ENCODE peak calls at places on chromosomes 7 and 10, in four cellular contexts. One of them, this sample, is unnamed.

GRCh38 chr10:58631715-58632114 is 119.0 kb downstream of the BICC1 start:
- DNase-seq in PC-9: no peak
- DNase-seq in IMR-90: no peak
- DNase-seq in neural progenitor cell: no peak
- DNase-seq in this sample: no peak

GRCh38 chr10:110356628-110357245 is 52.0 kb upstream of the SMNDC1 start:
- DNase-seq in PC-9: peak; percentile 84
- DNase-seq in IMR-90: peak; percentile 94
- DNase-seq in neural progenitor cell: no peak
- DNase-seq in this sample: peak; percentile 87

GRCh38 chr7:18064242-18064838 is 36.7 kb upstream of the PRPS1L1 start:
- DNase-seq in PC-9: no peak
- DNase-seq in IMR-90: no peak
- DNase-seq in neural progenitor cell: peak; percentile 46
- DNase-seq in this sample: peak; percentile 20

GRCh38 chr7:131255242-131255641 is 72.4 kb upstream of the MKLN1 start:
- DNase-seq in PC-9: no peak
- DNase-seq in IMR-90: no peak
- DNase-seq in neural progenitor cell: no peak
- DNase-seq in this sample: no peak

GRCh38 chr10:93742633-93743349 is 14.9 kb upstream of the LGI1 start:
- DNase-seq in PC-9: no peak
- DNase-seq in IMR-90: no peak
- DNase-seq in neural progenitor cell: no peak
- DNase-seq in this sample: no peak

GRCh38 chr7:50614721-50615518 is 49.7 kb upstream of the DDC start:
- DNase-seq in PC-9: no peak
- DNase-seq in IMR-90: no peak
- DNase-seq in neural progenitor cell: no peak
- DNase-seq in this sample: no peak

GRCh38 chr10:21494221-21495001 is 31.1 kb downstream of the SKIDA1 start:
- DNase-seq in PC-9: no peak
- DNase-seq in IMR-90: no peak
- DNase-seq in neural progenitor cell: peak; percentile 67
- DNase-seq in this sample: peak; percentile 41

GRCh38 chr7:36210542-36210941 is 57.5 kb downstream of the EEPD1 start:
- DNase-seq in PC-9: no peak
- DNase-seq in IMR-90: peak; percentile 54
- DNase-seq in neural progenitor cell: no peak
- DNase-seq in this sample: peak; percentile 46

GRCh38 chr7:35015346-35015859 is 21.9 kb downstream of the DPY19L1 start:
- DNase-seq in PC-9: no peak
- DNase-seq in IMR-90: peak; percentile 38
- DNase-seq in neural progenitor cell: no peak
- DNase-seq in this sample: peak; percentile 57

GRCh38 chr10:45261946-45262345 is 53.5 kb downstream of the OR13A1 start:
- DNase-seq in PC-9: no peak
- DNase-seq in IMR-90: no peak
- DNase-seq in neural progenitor cell: no peak
- DNase-seq in this sample: no peak

GRCh38 chr10:45257615-45258014 is 57.8 kb downstream of the OR13A1 start:
- DNase-seq in PC-9: no peak
- DNase-seq in IMR-90: no peak
- DNase-seq in neural progenitor cell: no peak
- DNase-seq in this sample: no peak

GRCh38 chr10:45265995-45266394 is 49.4 kb downstream of the OR13A1 start:
- DNase-seq in PC-9: no peak
- DNase-seq in IMR-90: no peak
- DNase-seq in neural progenitor cell: no peak
- DNase-seq in this sample: no peak

GRCh38 chr10:45261243-45261775 is 54.1 kb downstream of the OR13A1 start:
- DNase-seq in PC-9: no peak
- DNase-seq in IMR-90: no peak
- DNase-seq in neural progenitor cell: no peak
- DNase-seq in this sample: no peak
- H3K9me3 ChIP-seq in PC-9: no peaks in the 10 kb centered on the region
- H3K9me3 ChIP-seq in IMR-90: no peaks in the 10 kb centered on the region
- H3K9me3 ChIP-seq in neural progenitor cell: no peaks in the 10 kb centered on the region
- H3K9me3 ChIP-seq in this sample: no peaks in the 10 kb centered on the region

DNA sequence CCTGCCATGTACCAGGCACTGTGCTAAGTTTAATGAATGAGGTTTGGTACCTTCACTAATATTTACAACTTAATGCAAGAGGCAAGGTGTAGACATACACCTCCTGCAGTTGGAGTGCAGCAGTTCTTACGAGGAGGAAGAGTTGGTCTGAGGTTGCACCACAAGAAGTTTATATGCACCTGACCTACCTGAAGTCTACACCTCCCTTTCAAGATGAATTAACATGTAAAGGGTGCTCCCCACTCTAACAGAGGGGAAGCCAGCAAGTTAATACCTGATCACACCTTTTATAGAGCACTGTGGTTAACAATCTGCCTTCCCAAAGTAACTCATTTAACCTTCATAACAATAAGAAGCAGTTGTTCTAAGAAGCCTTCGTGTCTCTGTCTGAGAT is 120.0 kb downstream of the LYZL1 start:
- DNase-seq in PC-9: no peak
- DNase-seq in IMR-90: no peak
- DNase-seq in neural progenitor cell: no peak
- DNase-seq in this sample: no peak
- H2AFZ ChIP-seq in PC-9: peak overlapping the region; percentile 91
- H2AFZ ChIP-seq in IMR-90: peak overlapping the region; percentile 98
- H2AFZ ChIP-seq in neural progenitor cell: no peak overlapping the region
- H2AFZ ChIP-seq in this sample: no peak overlapping the region

GRCh38 chr7:4074407-4074806 is 607.7 kb upstream of the FOXK1 start:
- DNase-seq in PC-9: no peak
- DNase-seq in IMR-90: no peak
- DNase-seq in neural progenitor cell: no peak
- DNase-seq in this sample: no peak
- H3K9me3 ChIP-seq in PC-9: no peaks in the 10 kb centered on the region
- H3K9me3 ChIP-seq in IMR-90: peaks cover 11% of the 10 kb centered on the region
- H3K9me3 ChIP-seq in neural progenitor cell: no peaks in the 10 kb centered on the region
- H3K9me3 ChIP-seq in this sample: no peaks in the 10 kb centered on the region

GRCh38 chr7:23020742-23021401 is 6.9 kb upstream of the HYCC1 start:
- DNase-seq in PC-9: peak; percentile 94
- DNase-seq in IMR-90: peak; percentile 88
- DNase-seq in neural progenitor cell: no peak
- DNase-seq in this sample: peak; percentile 70
- H2AFZ ChIP-seq in PC-9: peak overlapping the region; percentile 70
- H2AFZ ChIP-seq in IMR-90: peak overlapping the region; percentile 86
- H2AFZ ChIP-seq in neural progenitor cell: no peak overlapping the region
- H2AFZ ChIP-seq in this sample: no peak overlapping the region

GRCh38 chr7:122289426-122289825 is 15.1 kb downstream of the FEZF1 start:
- DNase-seq in PC-9: no peak
- DNase-seq in IMR-90: no peak
- DNase-seq in neural progenitor cell: no peak
- DNase-seq in this sample: no peak

GRCh38 chr7:122291189-122291588 is 13.4 kb downstream of the FEZF1 start:
- DNase-seq in PC-9: no peak
- DNase-seq in IMR-90: no peak
- DNase-seq in neural progenitor cell: no peak
- DNase-seq in this sample: no peak

GRCh38 chr7:122290476-122290875 is 14.1 kb downstream of the FEZF1 start:
- DNase-seq in PC-9: no peak
- DNase-seq in IMR-90: no peak
- DNase-seq in neural progenitor cell: peak; percentile 9
- DNase-seq in this sample: no peak
- H3K9me3 ChIP-seq in PC-9: no peaks in the 10 kb centered on the region
- H3K9me3 ChIP-seq in IMR-90: no peaks in the 10 kb centered on the region
- H3K9me3 ChIP-seq in neural progenitor cell: no peaks in the 10 kb centered on the region
- H3K9me3 ChIP-seq in this sample: peaks cover 16% of the 10 kb centered on the region

GRCh38 chr10:71981868-71982230 is 17.7 kb downstream of the CHST3 start:
- DNase-seq in PC-9: no peak
- DNase-seq in IMR-90: no peak
- DNase-seq in neural progenitor cell: no peak
- DNase-seq in this sample: no peak

GRCh38 chr10:71978988-71979691 is 14.9 kb downstream of the CHST3 start:
- DNase-seq in PC-9: peak; percentile 19
- DNase-seq in IMR-90: no peak
- DNase-seq in neural progenitor cell: no peak
- DNase-seq in this sample: no peak

GRCh38 chr10:71979692-71980062 is 15.5 kb downstream of the CHST3 start:
- DNase-seq in PC-9: peak; percentile 15
- DNase-seq in IMR-90: no peak
- DNase-seq in neural progenitor cell: no peak
- DNase-seq in this sample: no peak

GRCh38 chr10:71981024-71981867 is 17.1 kb downstream of the CHST3 start:
- DNase-seq in PC-9: peak; percentile 32
- DNase-seq in IMR-90: no peak
- DNase-seq in neural progenitor cell: peak; percentile 62
- DNase-seq in this sample: no peak

DNA sequence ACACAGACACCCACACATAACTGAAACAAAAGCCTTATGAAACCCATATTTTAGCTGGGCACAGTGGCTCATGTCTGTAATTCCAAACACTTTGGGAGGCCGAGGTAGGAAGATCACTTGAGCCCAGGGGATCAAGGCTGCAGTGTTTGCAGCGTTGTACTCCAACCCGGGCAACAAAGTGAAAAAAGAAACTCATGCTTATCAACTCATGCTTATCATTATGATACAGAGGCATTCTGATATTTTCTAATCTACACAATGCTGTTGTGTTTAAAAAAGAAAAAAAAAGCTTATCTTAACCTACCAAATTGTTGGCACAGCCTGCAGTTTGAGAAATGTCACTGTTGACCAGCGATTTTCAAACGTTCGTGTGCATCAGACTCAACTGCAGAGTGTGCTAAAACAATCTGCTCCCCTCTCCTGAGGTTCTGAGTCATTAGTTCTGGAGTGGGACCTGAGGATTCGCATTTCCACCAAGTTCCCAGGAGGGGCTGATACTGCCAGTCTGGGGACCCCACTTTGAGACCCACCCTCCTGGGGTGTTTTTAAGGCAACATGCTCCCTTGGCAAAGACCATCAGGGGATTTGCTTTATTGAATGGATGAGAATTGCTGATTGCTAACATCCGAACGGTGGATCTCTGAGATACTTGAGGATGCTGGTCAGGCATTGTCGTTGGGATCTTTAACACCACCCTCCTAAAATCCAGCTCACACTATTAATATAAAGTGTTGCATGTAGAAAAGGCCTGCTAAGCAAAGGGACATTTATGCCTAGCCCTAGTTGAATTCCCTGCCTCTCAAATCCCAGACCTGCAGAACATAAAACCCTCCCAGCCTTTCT is 16.2 kb downstream of the CHST3 start:
- DNase-seq in PC-9: peak; percentile 20
- DNase-seq in IMR-90: peak; percentile 48
- DNase-seq in neural progenitor cell: no peak
- DNase-seq in this sample: no peak
- H2AFZ ChIP-seq in PC-9: no peak overlapping the region
- H2AFZ ChIP-seq in IMR-90: peak overlapping the region; percentile 43
- H2AFZ ChIP-seq in neural progenitor cell: no peak overlapping the region
- H2AFZ ChIP-seq in this sample: no peak overlapping the region

DNA sequence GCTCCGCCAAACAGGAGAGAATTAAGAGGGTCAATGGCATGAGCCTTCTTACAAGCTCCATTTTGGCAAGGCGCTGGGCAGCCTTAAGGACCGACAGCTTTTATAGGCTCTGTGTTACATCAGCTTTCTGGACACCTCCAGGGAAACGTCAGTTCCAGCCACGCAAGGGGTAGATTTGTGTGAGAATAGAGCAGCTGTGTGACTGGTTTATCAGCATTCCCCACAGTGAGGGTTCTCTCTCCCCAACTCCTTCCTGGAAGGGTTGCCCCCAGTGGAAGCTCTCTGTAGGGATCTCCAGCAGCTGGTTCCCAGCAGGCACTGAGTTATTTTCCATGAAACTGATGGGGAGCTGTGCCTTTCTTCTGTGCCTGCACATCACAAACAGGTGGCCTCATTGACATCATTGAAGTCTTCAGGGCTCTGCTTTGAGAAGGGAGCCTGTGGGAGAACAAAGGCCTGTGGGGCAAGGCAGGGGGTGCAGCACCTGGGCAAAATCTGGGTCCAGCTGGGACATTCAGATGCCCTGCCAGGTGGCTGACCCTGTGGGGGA is at the start of gene CUZD1:
- DNase-seq in PC-9: no peak
- DNase-seq in IMR-90: no peak
- DNase-seq in neural progenitor cell: peak; percentile 25
- DNase-seq in this sample: no peak
- H3K9me3 ChIP-seq in PC-9: no peaks in the 10 kb centered on the region
- H3K9me3 ChIP-seq in IMR-90: no peaks in the 10 kb centered on the region
- H3K9me3 ChIP-seq in neural progenitor cell: peaks cover 6% of the 10 kb centered on the region
- H3K9me3 ChIP-seq in this sample: peaks cover 4% of the 10 kb centered on the region

DNA sequence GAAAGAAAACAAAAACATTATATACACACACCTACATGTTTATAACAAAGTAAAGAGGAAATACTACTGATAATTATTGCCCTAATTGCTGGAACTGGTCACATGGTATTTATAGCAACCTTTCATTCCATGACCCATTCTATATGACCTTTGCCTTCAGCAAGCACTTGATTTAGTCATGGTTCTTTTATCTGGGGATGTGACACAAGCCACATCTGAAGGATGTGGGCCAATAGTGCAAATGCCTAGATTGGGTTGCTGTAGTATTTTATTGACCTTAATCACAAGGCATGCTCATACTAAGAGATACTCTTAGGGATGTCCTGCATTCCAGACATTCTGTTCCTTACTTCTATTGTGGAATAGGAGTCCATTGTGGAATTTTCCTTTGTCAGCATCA is 723.5 kb upstream of the POM121L12 start:
- DNase-seq in PC-9: no peak
- DNase-seq in IMR-90: no peak
- DNase-seq in neural progenitor cell: no peak
- DNase-seq in this sample: no peak
- H2AFZ ChIP-seq in PC-9: no peak overlapping the region
- H2AFZ ChIP-seq in IMR-90: no peak overlapping the region
- H2AFZ ChIP-seq in neural progenitor cell: no peak overlapping the region
- H2AFZ ChIP-seq in this sample: no peak overlapping the region

GRCh38 chr7:157763279-157764000 is 426.6 kb downstream of the DNAJB6 start:
- DNase-seq in PC-9: no peak
- DNase-seq in IMR-90: no peak
- DNase-seq in neural progenitor cell: no peak
- DNase-seq in this sample: no peak
- H3K9me3 ChIP-seq in PC-9: peaks cover 3% of the 10 kb centered on the region
- H3K9me3 ChIP-seq in IMR-90: peaks cover 49% of the 10 kb centered on the region
- H3K9me3 ChIP-seq in neural progenitor cell: no peaks in the 10 kb centered on the region
- H3K9me3 ChIP-seq in this sample: no peaks in the 10 kb centered on the region

DNA sequence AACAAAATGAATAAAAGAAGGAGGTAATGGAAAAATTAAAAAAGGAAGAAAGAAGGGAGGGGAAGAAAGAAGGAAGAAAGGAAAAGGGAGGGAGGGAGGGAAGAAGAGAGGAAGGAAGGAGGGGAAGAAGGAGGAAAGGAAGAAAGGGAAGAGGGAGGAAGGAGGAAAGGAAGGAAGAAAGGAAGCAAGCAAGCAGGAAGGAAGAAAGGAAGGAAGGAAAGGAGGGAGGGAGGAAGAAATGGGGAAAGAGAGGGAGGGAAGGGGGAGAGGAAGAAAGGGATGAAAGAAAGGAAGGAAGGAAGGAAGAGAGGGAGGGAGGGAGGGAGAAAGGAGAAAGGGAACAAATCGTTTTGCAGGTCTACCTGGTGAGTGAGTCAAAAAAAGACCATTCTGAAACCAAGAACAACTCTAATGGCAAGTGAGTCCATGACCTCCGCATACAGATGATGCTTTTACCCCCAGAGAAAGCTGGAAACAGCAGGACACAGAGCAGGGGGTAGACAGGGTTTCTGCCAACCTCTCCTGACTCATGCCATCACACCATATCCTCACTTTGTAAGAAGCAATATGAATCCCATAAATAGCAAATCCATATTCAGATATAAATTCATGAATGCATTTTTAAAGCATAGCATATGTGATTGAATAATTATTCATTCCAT is 1112.9 kb upstream of the AUTS2 start:
- DNase-seq in PC-9: no peak
- DNase-seq in IMR-90: no peak
- DNase-seq in neural progenitor cell: no peak
- DNase-seq in this sample: no peak
- H2AFZ ChIP-seq in PC-9: no peak overlapping the region
- H2AFZ ChIP-seq in IMR-90: no peak overlapping the region
- H2AFZ ChIP-seq in neural progenitor cell: no peak overlapping the region
- H2AFZ ChIP-seq in this sample: no peak overlapping the region

This sample was measured in mesenchymal stem cell.